ENCODE peak calls at places on chromosomes 16 and 17, in ten cellular contexts. One of them, this sample, is unnamed.

GRCh38 chr16:23164736-23165135 is 15.5 kb upstream of the USP31 start:
- DNase-seq in dorsolateral prefrontal cortex: no peak
- DNase-seq in fibroblast of lung: no peak
- DNase-seq in tibial nerve: no peak
- DNase-seq in NCI-H2081: no peak
- DNase-seq in GM18507: no peak
- DNase-seq in NCI-H1417: no peak
- DNase-seq in body of pancreas: no peak
- DNase-seq in NCI-H345: no peak
- DNase-seq in cardiac muscle cell: no peak
- DNase-seq in this sample: no peak

GRCh38 chr16:53912155-53912554 is 208.2 kb downstream of the FTO start:
- DNase-seq in dorsolateral prefrontal cortex: no peak
- DNase-seq in fibroblast of lung: no peak
- DNase-seq in tibial nerve: no peak
- DNase-seq in NCI-H2081: no peak
- DNase-seq in GM18507: peak
- DNase-seq in NCI-H1417: peak
- DNase-seq in body of pancreas: no peak
- DNase-seq in NCI-H345: peak
- DNase-seq in cardiac muscle cell: no peak
- DNase-seq in this sample: no peak

GRCh38 chr17:82003411-82004381 is 19.0 kb downstream of the CENPX start:
- DNase-seq in dorsolateral prefrontal cortex: no peak
- DNase-seq in fibroblast of lung: peak
- DNase-seq in tibial nerve: peak
- DNase-seq in NCI-H2081: no peak
- DNase-seq in GM18507: no peak
- DNase-seq in NCI-H1417: no peak
- DNase-seq in body of pancreas: no peak
- DNase-seq in NCI-H345: no peak
- DNase-seq in cardiac muscle cell: peak
- DNase-seq in this sample: peak

GRCh38 chr16:52729731-52730130 is 182.8 kb upstream of the TOX3 start:
- DNase-seq in dorsolateral prefrontal cortex: no peak
- DNase-seq in fibroblast of lung: no peak
- DNase-seq in tibial nerve: no peak
- DNase-seq in NCI-H2081: no peak
- DNase-seq in GM18507: no peak
- DNase-seq in NCI-H1417: no peak
- DNase-seq in body of pancreas: no peak
- DNase-seq in NCI-H345: no peak
- DNase-seq in cardiac muscle cell: no peak
- DNase-seq in this sample: no peak

GRCh38 chr17:67139289-67139688 is 94.9 kb downstream of the CACNG1 start:
- DNase-seq in dorsolateral prefrontal cortex: no peak
- DNase-seq in fibroblast of lung: no peak
- DNase-seq in tibial nerve: no peak
- DNase-seq in NCI-H2081: no peak
- DNase-seq in GM18507: no peak
- DNase-seq in NCI-H1417: no peak
- DNase-seq in body of pancreas: no peak
- DNase-seq in NCI-H345: no peak
- DNase-seq in cardiac muscle cell: no peak
- DNase-seq in this sample: no peak

GRCh38 chr16:82598766-82599165 is 28.0 kb upstream of the CDH13 start:
- DNase-seq in dorsolateral prefrontal cortex: no peak
- DNase-seq in fibroblast of lung: no peak
- DNase-seq in tibial nerve: no peak
- DNase-seq in NCI-H2081: no peak
- DNase-seq in GM18507: no peak
- DNase-seq in NCI-H1417: no peak
- DNase-seq in body of pancreas: no peak
- DNase-seq in NCI-H345: no peak
- DNase-seq in cardiac muscle cell: no peak
- DNase-seq in this sample: no peak

GRCh38 chr17:42842286-42842685 is 2.1 kb upstream of the AOC2 start:
- DNase-seq in dorsolateral prefrontal cortex: no peak
- DNase-seq in fibroblast of lung: no peak
- DNase-seq in tibial nerve: no peak
- DNase-seq in NCI-H2081: no peak
- DNase-seq in GM18507: no peak
- DNase-seq in NCI-H1417: no peak
- DNase-seq in body of pancreas: no peak
- DNase-seq in NCI-H345: no peak
- DNase-seq in cardiac muscle cell: no peak
- DNase-seq in this sample: no peak

GRCh38 chr16:48831081-48831722 is 221.2 kb upstream of the N4BP1 start:
- DNase-seq in dorsolateral prefrontal cortex: no peak
- DNase-seq in fibroblast of lung: no peak
- DNase-seq in tibial nerve: no peak
- DNase-seq in NCI-H2081: no peak
- DNase-seq in GM18507: no peak
- DNase-seq in NCI-H1417: no peak
- DNase-seq in body of pancreas: no peak
- DNase-seq in NCI-H345: no peak
- DNase-seq in cardiac muscle cell: no peak
- DNase-seq in this sample: no peak

GRCh38 chr16:20792216-20792615 is 14.1 kb downstream of the ERI2 start:
- DNase-seq in dorsolateral prefrontal cortex: no peak
- DNase-seq in fibroblast of lung: peak
- DNase-seq in tibial nerve: no peak
- DNase-seq in NCI-H2081: no peak
- DNase-seq in GM18507: no peak
- DNase-seq in NCI-H1417: no peak
- DNase-seq in body of pancreas: no peak
- DNase-seq in NCI-H345: no peak
- DNase-seq in cardiac muscle cell: no peak
- DNase-seq in this sample: no peak

GRCh38 chr16:64416232-64417010 is 705.4 kb downstream of the CDH11 start:
- DNase-seq in dorsolateral prefrontal cortex: no peak
- DNase-seq in fibroblast of lung: peak
- DNase-seq in tibial nerve: no peak
- DNase-seq in NCI-H2081: no peak
- DNase-seq in GM18507: no peak
- DNase-seq in NCI-H1417: peak
- DNase-seq in body of pancreas: no peak
- DNase-seq in NCI-H345: no peak
- DNase-seq in cardiac muscle cell: peak
- DNase-seq in this sample: peak

GRCh38 chr17:8555062-8555461 is 75.5 kb downstream of the MYH10 start:
- DNase-seq in dorsolateral prefrontal cortex: no peak
- DNase-seq in fibroblast of lung: no peak
- DNase-seq in tibial nerve: no peak
- DNase-seq in NCI-H2081: no peak
- DNase-seq in GM18507: no peak
- DNase-seq in NCI-H1417: no peak
- DNase-seq in body of pancreas: no peak
- DNase-seq in NCI-H345: no peak
- DNase-seq in cardiac muscle cell: no peak
- DNase-seq in this sample: no peak

GRCh38 chr17:18198530-18198929 is 14.9 kb downstream of the ALKBH5 start:
- DNase-seq in dorsolateral prefrontal cortex: no peak
- DNase-seq in fibroblast of lung: no peak
- DNase-seq in tibial nerve: no peak
- DNase-seq in NCI-H2081: no peak
- DNase-seq in GM18507: no peak
- DNase-seq in NCI-H1417: no peak
- DNase-seq in body of pancreas: no peak
- DNase-seq in NCI-H345: no peak
- DNase-seq in cardiac muscle cell: no peak
- DNase-seq in this sample: no peak

GRCh38 chr17:60510723-60511122 is 15.3 kb downstream of the APPBP2 start:
- DNase-seq in dorsolateral prefrontal cortex: no peak
- DNase-seq in fibroblast of lung: no peak
- DNase-seq in tibial nerve: no peak
- DNase-seq in NCI-H2081: no peak
- DNase-seq in GM18507: no peak
- DNase-seq in NCI-H1417: no peak
- DNase-seq in body of pancreas: no peak
- DNase-seq in NCI-H345: no peak
- DNase-seq in cardiac muscle cell: no peak
- DNase-seq in this sample: no peak

GRCh38 chr17:41871789-41872188 is 6.6 kb upstream of the KLHL11 start:
- DNase-seq in dorsolateral prefrontal cortex: no peak
- DNase-seq in fibroblast of lung: no peak
- DNase-seq in tibial nerve: no peak
- DNase-seq in NCI-H2081: no peak
- DNase-seq in GM18507: no peak
- DNase-seq in NCI-H1417: no peak
- DNase-seq in body of pancreas: no peak
- DNase-seq in NCI-H345: no peak
- DNase-seq in cardiac muscle cell: no peak
- DNase-seq in this sample: no peak

GRCh38 chr17:6627019-6627418 is 13.5 kb downstream of the KIAA0753 start:
- DNase-seq in dorsolateral prefrontal cortex: no peak
- DNase-seq in fibroblast of lung: peak
- DNase-seq in tibial nerve: no peak
- DNase-seq in NCI-H2081: no peak
- DNase-seq in GM18507: no peak
- DNase-seq in NCI-H1417: no peak
- DNase-seq in body of pancreas: no peak
- DNase-seq in NCI-H345: no peak
- DNase-seq in cardiac muscle cell: peak
- DNase-seq in this sample: peak

GRCh38 chr17:44557653-44558285 is 485 bp downstream of the FZD2 start:
- DNase-seq in dorsolateral prefrontal cortex: no peak
- DNase-seq in fibroblast of lung: peak
- DNase-seq in tibial nerve: no peak
- DNase-seq in NCI-H2081: no peak
- DNase-seq in GM18507: no peak
- DNase-seq in NCI-H1417: peak
- DNase-seq in body of pancreas: peak
- DNase-seq in NCI-H345: no peak
- DNase-seq in cardiac muscle cell: peak
- DNase-seq in this sample: peak

GRCh38 chr16:8342276-8342675 is 248.0 kb downstream of the TMEM114 start:
- DNase-seq in dorsolateral prefrontal cortex: no peak
- DNase-seq in fibroblast of lung: no peak
- DNase-seq in tibial nerve: no peak
- DNase-seq in NCI-H2081: no peak
- DNase-seq in GM18507: no peak
- DNase-seq in NCI-H1417: no peak
- DNase-seq in body of pancreas: peak
- DNase-seq in NCI-H345: no peak
- DNase-seq in cardiac muscle cell: no peak
- DNase-seq in this sample: no peak

GRCh38 chr17:15403276-15403939 is 62.0 kb upstream of the TEKT3 start:
- DNase-seq in dorsolateral prefrontal cortex: no peak
- DNase-seq in fibroblast of lung: peak
- DNase-seq in tibial nerve: no peak
- DNase-seq in NCI-H2081: no peak
- DNase-seq in GM18507: no peak
- DNase-seq in NCI-H1417: no peak
- DNase-seq in body of pancreas: no peak
- DNase-seq in NCI-H345: no peak
- DNase-seq in cardiac muscle cell: no peak
- DNase-seq in this sample: no peak

GRCh38 chr16:56559109-56559508 is 5.8 kb upstream of the MT4 start:
- DNase-seq in dorsolateral prefrontal cortex: no peak
- DNase-seq in fibroblast of lung: no peak
- DNase-seq in tibial nerve: no peak
- DNase-seq in NCI-H2081: no peak
- DNase-seq in GM18507: no peak
- DNase-seq in NCI-H1417: no peak
- DNase-seq in body of pancreas: no peak
- DNase-seq in NCI-H345: no peak
- DNase-seq in cardiac muscle cell: no peak
- DNase-seq in this sample: no peak

GRCh38 chr17:19237389-19238166 is 412 bp downstream of the EPN2 start:
- DNase-seq in dorsolateral prefrontal cortex: no peak
- DNase-seq in fibroblast of lung: no peak
- DNase-seq in tibial nerve: no peak
- DNase-seq in NCI-H2081: no peak
- DNase-seq in GM18507: no peak
- DNase-seq in NCI-H1417: no peak
- DNase-seq in body of pancreas: peak
- DNase-seq in NCI-H345: no peak
- DNase-seq in cardiac muscle cell: no peak
- DNase-seq in this sample: no peak

GRCh38 chr16:7596285-7596684 is 263.6 kb downstream of the RBFOX1 start:
- DNase-seq in dorsolateral prefrontal cortex: no peak
- DNase-seq in fibroblast of lung: no peak
- DNase-seq in tibial nerve: no peak
- DNase-seq in NCI-H2081: no peak
- DNase-seq in GM18507: no peak
- DNase-seq in NCI-H1417: no peak
- DNase-seq in body of pancreas: no peak
- DNase-seq in NCI-H345: no peak
- DNase-seq in cardiac muscle cell: no peak
- DNase-seq in this sample: no peak

GRCh38 chr16:9092963-9093477 is 1.6 kb downstream of the HAPSTR1 start:
- DNase-seq in dorsolateral prefrontal cortex: no peak
- DNase-seq in fibroblast of lung: no peak
- DNase-seq in tibial nerve: peak
- DNase-seq in NCI-H2081: peak
- DNase-seq in GM18507: no peak
- DNase-seq in NCI-H1417: peak
- DNase-seq in body of pancreas: peak
- DNase-seq in NCI-H345: peak
- DNase-seq in cardiac muscle cell: no peak
- DNase-seq in this sample: no peak

GRCh38 chr16:56337858-56338325 is 87.5 kb downstream of the AMFR start:
- DNase-seq in dorsolateral prefrontal cortex: no peak
- DNase-seq in fibroblast of lung: no peak
- DNase-seq in tibial nerve: no peak
- DNase-seq in NCI-H2081: no peak
- DNase-seq in GM18507: no peak
- DNase-seq in NCI-H1417: no peak
- DNase-seq in body of pancreas: no peak
- DNase-seq in NCI-H345: no peak
- DNase-seq in cardiac muscle cell: no peak
- DNase-seq in this sample: no peak

This sample was measured in astrocyte of the spinal cord.